ENCODE peak calls at places on chromosome 6, in eight cellular contexts. I is non-pigmented ciliary epithelial cell; V is pons; J is T follicular helper cell; G is stimulated activated naive CD4-positive, alpha-beta T cell treated with Interleukin-2 at 50 U/mL for 16 hours; L is NCI-H524; X is NCI-H1105; D is AG09309. A is an unnamed sample.

GRCh38 chr6:116157391-116157790 is 31.5 kb upstream of the COL10A1 start:
- DNase-seq in I (no peak), V (no peak), J (no peak), G (no peak), L (no peak), X (no peak), D (no peak), A (no peak)

GRCh38 chr6:81831274-81831673 is 78.8 kb upstream of the TENT5A start:
- DNase-seq in I (no peak), V (no peak), J (no peak), G (no peak), L (no peak), X (no peak), D (no peak), A (no peak)

GRCh38 chr6:33757906-33758305 is 11.2 kb upstream of the IP6K3 start:
- DNase-seq in I (no peak), V (no peak), J (no peak), G (no peak), L (no peak), X (no peak), D (no peak), A (no peak)

GRCh38 chr6:166456360-166457156 is 73.8 kb upstream of the MPC1 start:
- DNase-seq in I (no peak), V (peak; percentile 46), J (no peak), G (no peak), L (peak; percentile 87), X (no peak), D (no peak), A (peak; percentile 23)

GRCh38 chr6:27684264-27685211 is 211.6 kb upstream of the ZNF184 start:
- DNase-seq in I (peak; percentile 83), V (no peak), J (peak; percentile 47), G (peak; percentile 29), L (peak; percentile 88), X (no peak), D (no peak), A (peak; percentile 80)

GRCh38 chr6:83514877-83515466 is 2.6 kb downstream of the PRSS35 start:
- DNase-seq in I (no peak), V (peak; percentile 79), J (no peak), G (no peak), L (peak; percentile 59), X (peak; percentile 26), D (peak; percentile 37), A (peak; percentile 57)

GRCh38 chr6:136113736-136114173 is 136.4 kb downstream of the MTFR2 start:
- DNase-seq in I (peak; percentile 70), V (no peak), J (no peak), G (no peak), L (peak; percentile 57), X (peak; percentile 94), D (peak; percentile 80), A (peak; percentile 78)

GRCh38 chr6:127933852-127934840 is 33.3 kb upstream of the THEMIS start:
- DNase-seq in I (no peak), V (no peak), J (peak; percentile 6), G (peak; percentile 22), L (no peak), X (no peak), D (no peak), A (no peak)

GRCh38 chr6:87730310-87730709 is 28.3 kb upstream of the AKIRIN2 start:
- DNase-seq in I (no peak), V (peak; percentile 65), J (no peak), G (no peak), L (no peak), X (peak; percentile 35), D (no peak), A (peak; percentile 42)

GRCh38 chr6:71333700-71334099 is 45.1 kb downstream of the OGFRL1 start:
- DNase-seq in I (peak; percentile 67), V (no peak), J (no peak), G (no peak), L (no peak), X (no peak), D (peak; percentile 71), A (peak; percentile 85)

GRCh38 chr6:165573671-165574070 is 89.4 kb downstream of the PDE10A start:
- DNase-seq in I (no peak), V (peak; percentile 31), J (no peak), G (no peak), L (no peak), X (peak; percentile 71), D (no peak), A (peak; percentile 82)

GRCh38 chr6:99882151-99882702 is 111.8 kb downstream of the MCHR2 start:
- DNase-seq in I (no peak), V (no peak), J (no peak), G (no peak), L (no peak), X (no peak), D (no peak), A (no peak)

GRCh38 chr6:75317503-75318206 is 33.1 kb upstream of the TMEM30A start:
- DNase-seq in I (no peak), V (no peak), J (no peak), G (no peak), L (no peak), X (no peak), D (peak; percentile 52), A (peak; percentile 15)

GRCh38 chr6:41546866-41547798 is 951 bp downstream of the FOXP4 start:
- DNase-seq in I (no peak), V (no peak), J (no peak), G (peak; percentile 24), L (peak; percentile 25), X (peak; percentile 22), D (no peak), A (peak; percentile 45)

GRCh38 chr6:35185302-35185681 is 28.5 kb upstream of the SCUBE3 start:
- DNase-seq in I (no peak), V (no peak), J (no peak), G (no peak), L (no peak), X (no peak), D (no peak), A (no peak)

GRCh38 chr6:26328265-26328844 is 36.6 kb upstream of the BTN3A2 start:
- DNase-seq in I (no peak), V (no peak), J (no peak), G (no peak), L (peak; percentile 49), X (no peak), D (no peak), A (no peak)

GRCh38 chr6:119590066-119590465 is 240.5 kb upstream of the MAN1A1 start:
- DNase-seq in I (no peak), V (no peak), J (no peak), G (no peak), L (no peak), X (no peak), D (no peak), A (no peak)

GRCh38 chr6:56652994-56653393 is 10.3 kb upstream of the DST start:
- DNase-seq in I (peak; percentile 27), V (peak; percentile 83), J (no peak), G (no peak), L (no peak), X (peak; percentile 39), D (peak; percentile 32), A (peak; percentile 82)

GRCh38 chr6:132399376-132400074 is 1.8 kb downstream of the MOXD1 start:
- DNase-seq in I (peak; percentile 44), V (no peak), J (no peak), G (no peak), L (no peak), X (no peak), D (peak; percentile 73), A (peak; percentile 49)

GRCh38 chr6:73675466-73676098 is 20.4 kb upstream of the CD109 start:
- DNase-seq in I (no peak), V (peak; percentile 87), J (peak; percentile 28), G (peak; percentile 49), L (peak; percentile 62), X (peak; percentile 44), D (peak; percentile 24), A (peak; percentile 83)

GRCh38 chr6:37695857-37696219 is 1.8 kb downstream of the MDGA1 start:
- DNase-seq in I (no peak), V (no peak), J (no peak), G (no peak), L (peak; percentile 37), X (no peak), D (no peak), A (no peak)

GRCh38 chr6:13302751-13303667 is 25.3 kb downstream of the TBC1D7 start:
- DNase-seq in I (peak; percentile 94), V (peak; percentile 95), J (no peak), G (peak; percentile 37), L (no peak), X (no peak), D (peak; percentile 87), A (peak; percentile 97)

GRCh38 chr6:121826156-121826810 is 390.8 kb downstream of the GJA1 start:
- DNase-seq in I (peak; percentile 87), V (no peak), J (no peak), G (no peak), L (no peak), X (no peak), D (peak; percentile 67), A (peak; percentile 90)

A was measured in LHCN-M2.